ENCODE peak calls at places on chromosome 9, in eight cellular contexts. X, H, W, U, N, A, R and K are unnamed samples.

GRCh38 chr9:6564370-6564769 is 81.2 kb downstream of the GLDC start:
- DNase-seq in H (no peak), W (no peak), R (no peak), A (no peak), X (no peak), N (no peak), U (no peak), K (no peak)

GRCh38 chr9:88997646-88998045 is 6.4 kb downstream of the S1PR3 start:
- DNase-seq in N (no peak), W (no peak), U (no peak), A (no peak), X (no peak), R (no peak), H (peak), K (no peak)

GRCh38 chr9:70480405-70480980 is 66.0 kb upstream of the KLF9 start:
- DNase-seq in N (peak), X (peak), A (peak), W (peak), R (peak), U (peak), H (no peak), K (peak)

GRCh38 chr9:69885931-69886330 is 65.3 kb downstream of the CFAP95 start:
- DNase-seq in R (no peak), A (no peak), X (no peak), U (no peak), N (no peak), W (no peak), H (no peak), K (no peak)

GRCh38 chr9:75163764-75164163 is 75.5 kb downstream of the OSTF1 start:
- DNase-seq in W (no peak), H (no peak), N (no peak), R (no peak), A (no peak), U (no peak), X (no peak), K (no peak)

GRCh38 chr9:79766091-79766490 is 194.3 kb downstream of the TLE4 start:
- DNase-seq in W (no peak), R (no peak), X (no peak), U (no peak), N (no peak), A (no peak), H (no peak), K (no peak)

GRCh38 chr9:121809356-121810050 is 158.1 kb downstream of the DAB2IP start:
- DNase-seq in A (no peak), H (no peak), W (no peak), X (no peak), R (no peak), U (peak), N (no peak), K (no peak)

GRCh38 chr9:115985657-115986056 is 167.9 kb upstream of the PAPPA start:
- DNase-seq in A (no peak), R (no peak), X (no peak), H (no peak), N (no peak), W (no peak), U (no peak), K (no peak)

GRCh38 chr9:120612218-120612617 is 32.3 kb upstream of the CDK5RAP2 start:
- DNase-seq in R (no peak), H (no peak), X (no peak), U (no peak), A (no peak), N (no peak), W (no peak), K (no peak)

GRCh38 chr9:121813811-121814210 is 162.4 kb downstream of the DAB2IP start:
- DNase-seq in H (no peak), U (peak), X (no peak), N (no peak), R (no peak), W (no peak), A (no peak), K (no peak)

GRCh38 chr9:7284517-7284916 is 515.1 kb downstream of the DMAC1 start:
- DNase-seq in A (no peak), N (no peak), R (no peak), H (no peak), W (no peak), U (no peak), X (no peak), K (no peak)

GRCh38 chr9:83476513-83476912 is 61.7 kb downstream of the FRMD3 start:
- DNase-seq in U (no peak), R (no peak), A (no peak), W (no peak), H (no peak), X (no peak), N (no peak), K (no peak)

GRCh38 chr9:682633-683508 is 158.6 kb upstream of the DMRT1 start:
- DNase-seq in R (peak), N (no peak), W (no peak), U (no peak), X (no peak), H (no peak), A (no peak), K (peak)

GRCh38 chr9:70945301-70945700 is 176.1 kb downstream of the TRPM3 start:
- DNase-seq in R (no peak), X (no peak), W (no peak), H (no peak), U (no peak), A (no peak), N (no peak), K (no peak)

GRCh38 chr9:19641046-19641445 is 147.8 kb downstream of the SLC24A2 start:
- DNase-seq in U (no peak), N (no peak), X (no peak), A (no peak), W (no peak), H (no peak), R (no peak), K (no peak)

GRCh38 chr9:81225586-81225985 is 463.8 kb downstream of the TLE1 start:
- DNase-seq in R (no peak), W (no peak), X (no peak), U (no peak), A (no peak), H (no peak), N (no peak), K (no peak)

GRCh38 chr9:81242866-81243265 is 446.5 kb downstream of the TLE1 start:
- DNase-seq in R (no peak), H (no peak), A (no peak), X (no peak), W (no peak), N (no peak), U (no peak), K (no peak)

GRCh38 chr9:135296783-135297715 is 182.5 kb upstream of the PPP1R26 start:
- DNase-seq in N (peak), R (no peak), U (peak), W (no peak), X (no peak), H (no peak), A (no peak), K (no peak)

GRCh38 chr9:79685576-79685975 is 113.8 kb downstream of the TLE4 start:
- DNase-seq in N (no peak), A (no peak), X (no peak), U (no peak), H (no peak), W (no peak), R (no peak), K (no peak)

GRCh38 chr9:17926246-17926645 is 347.4 kb downstream of the SH3GL2 start:
- DNase-seq in W (no peak), H (no peak), A (no peak), X (no peak), N (no peak), U (no peak), R (no peak), K (no peak)

GRCh38 chr9:95852059-95853032 is 23.1 kb upstream of the ERCC6L2 start:
- DNase-seq in U (no peak), W (no peak), A (no peak), N (no peak), H (no peak), X (no peak), R (no peak), K (no peak)

GRCh38 chr9:85040806-85041575 is 371.5 kb downstream of the NTRK2 start:
- DNase-seq in X (no peak), R (no peak), A (no peak), H (no peak), N (no peak), W (no peak), U (no peak), K (no peak)

GRCh38 chr9:117546894-117547293 is 132.0 kb upstream of the ASTN2 start:
- DNase-seq in H (no peak), A (no peak), W (peak), U (no peak), N (peak), X (no peak), R (peak), K (peak)

GRCh38 chr9:6090272-6090671 is 74.8 kb upstream of the RANBP6 start:
- DNase-seq in R (no peak), A (no peak), X (no peak), U (no peak), W (peak), N (no peak), H (no peak), K (no peak)

GRCh38 chr9:98654247-98654646 is 54.5 kb downstream of the GABBR2 start:
- DNase-seq in R (no peak), W (no peak), H (no peak), X (no peak), U (peak), N (no peak), A (no peak), K (no peak)

GRCh38 chr9:87406545-87407166 is 91.0 kb upstream of the DAPK1 start:
- DNase-seq in H (no peak), X (no peak), U (no peak), A (no peak), W (no peak), R (no peak), N (no peak), K (no peak)

GRCh38 chr9:23586906-23587305 is 239.1 kb downstream of the ELAVL2 start:
- DNase-seq in X (no peak), N (no peak), W (no peak), R (no peak), A (no peak), U (no peak), H (no peak), K (no peak)

GRCh38 chr9:136118061-136118366 is 661 bp downstream of the TMEM250 start:
- DNase-seq in R (no peak), A (no peak), U (no peak), X (no peak), N (no peak), W (no peak), H (peak), K (no peak)

GRCh38 chr9:89363311-89363670 is 45.0 kb downstream of the SECISBP2 start:
- DNase-seq in A (no peak), X (no peak), H (no peak), W (peak), N (no peak), R (no peak), U (no peak), K (peak)

GRCh38 chr9:97389249-97389648 is 22.6 kb upstream of the TDRD7 start:
- DNase-seq in X (no peak), H (no peak), R (no peak), A (no peak), W (no peak), U (peak), N (no peak), K (no peak)

GRCh38 chr9:38342096-38342495 is 50.4 kb upstream of the ALDH1B1 start:
- DNase-seq in A (no peak), U (no peak), H (no peak), N (no peak), R (no peak), X (peak), W (no peak), K (no peak)

GRCh38 chr9:72772641-72773040 is 180.2 kb downstream of the ALDH1A1 start:
- DNase-seq in A (no peak), N (no peak), X (no peak), U (no peak), H (no peak), W (no peak), R (no peak), K (no peak)

GRCh38 chr9:16132513-16132912 is 579.7 kb downstream of the CCDC171 start:
- DNase-seq in R (no peak), N (no peak), A (no peak), W (no peak), X (no peak), U (no peak), H (no peak), K (no peak)

DNA sequence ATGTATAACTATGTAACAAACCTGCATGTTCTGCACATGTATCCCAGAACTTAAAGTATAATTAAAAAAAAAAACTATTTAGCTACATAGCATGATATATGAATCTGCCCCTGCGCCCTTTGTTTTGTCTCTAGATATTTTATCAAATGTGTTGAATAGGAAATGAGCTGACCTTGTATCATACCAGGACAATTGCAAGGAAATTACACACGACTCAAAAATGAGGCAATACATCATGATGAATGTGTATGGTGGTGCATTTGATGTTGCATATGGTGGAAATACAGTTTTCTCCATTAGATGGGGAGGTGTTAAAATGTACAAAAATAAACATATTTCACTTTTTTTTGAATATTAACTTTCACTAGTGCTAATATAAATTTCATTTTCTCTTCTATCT is 28.6 kb upstream of the CEP78 start:
- DNase-seq in A (no peak), R (no peak), U (no peak), N (no peak), H (no peak), X (peak), W (no peak), K (no peak)
- TF ChIP-seq POLR2A in A (no peak), R (no peak), U (no peak), N (no peak), H (no peak), X (no peak), W (no peak), K (no peak)

DNA sequence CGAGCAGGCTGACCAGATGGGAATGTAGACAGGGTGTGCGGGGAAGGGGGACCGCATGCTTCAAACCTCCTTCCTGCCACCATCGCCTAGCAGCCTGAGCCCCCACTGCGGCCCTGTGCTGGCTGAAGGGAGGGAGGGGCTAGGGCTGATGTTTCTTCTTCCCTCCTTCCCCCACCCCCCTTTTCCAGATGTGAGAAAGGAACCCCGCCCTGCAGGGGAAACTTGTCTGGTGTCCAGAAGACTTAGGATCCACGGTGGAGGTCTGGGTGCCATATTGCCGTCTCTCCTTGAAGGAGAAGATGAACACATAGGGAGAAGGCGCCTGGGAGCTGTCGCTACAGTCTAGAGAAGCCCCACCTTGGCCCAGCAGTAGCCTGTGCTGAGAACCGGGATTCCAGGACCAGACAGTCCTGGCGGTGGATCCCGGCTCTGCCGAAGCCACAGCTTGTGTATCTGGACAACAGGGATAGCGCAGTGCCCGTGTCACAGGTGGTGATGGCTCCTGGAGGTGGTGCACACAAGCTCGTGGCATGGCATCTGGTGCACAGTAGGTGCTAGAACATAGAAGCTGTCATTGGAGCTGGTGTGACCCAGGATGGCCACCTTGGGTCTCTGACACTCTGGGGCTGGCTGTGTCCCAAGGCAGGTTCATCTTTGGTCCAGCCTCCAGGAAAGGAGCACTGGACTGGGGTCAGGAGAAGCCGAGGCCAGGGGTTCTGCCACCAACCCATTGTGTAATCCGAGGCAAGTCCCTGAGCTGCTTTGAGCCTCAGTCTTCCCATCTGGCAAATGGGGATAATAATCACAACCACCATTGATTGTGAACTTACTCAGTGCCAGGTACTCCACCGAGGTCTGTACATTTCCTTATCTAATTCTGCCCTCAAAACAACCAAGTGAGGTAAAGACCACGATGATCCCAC is 205.6 kb downstream of the C9orf50 start:
- DNase-seq in X (no peak), N (no peak), R (no peak), W (no peak), A (no peak), U (no peak), H (no peak), K (no peak)
- TF ChIP-seq CTCF in X (no peak), N (no peak), R (no peak), W (no peak), A (no peak), U (no peak), H (no peak), K (no peak)

DNA sequence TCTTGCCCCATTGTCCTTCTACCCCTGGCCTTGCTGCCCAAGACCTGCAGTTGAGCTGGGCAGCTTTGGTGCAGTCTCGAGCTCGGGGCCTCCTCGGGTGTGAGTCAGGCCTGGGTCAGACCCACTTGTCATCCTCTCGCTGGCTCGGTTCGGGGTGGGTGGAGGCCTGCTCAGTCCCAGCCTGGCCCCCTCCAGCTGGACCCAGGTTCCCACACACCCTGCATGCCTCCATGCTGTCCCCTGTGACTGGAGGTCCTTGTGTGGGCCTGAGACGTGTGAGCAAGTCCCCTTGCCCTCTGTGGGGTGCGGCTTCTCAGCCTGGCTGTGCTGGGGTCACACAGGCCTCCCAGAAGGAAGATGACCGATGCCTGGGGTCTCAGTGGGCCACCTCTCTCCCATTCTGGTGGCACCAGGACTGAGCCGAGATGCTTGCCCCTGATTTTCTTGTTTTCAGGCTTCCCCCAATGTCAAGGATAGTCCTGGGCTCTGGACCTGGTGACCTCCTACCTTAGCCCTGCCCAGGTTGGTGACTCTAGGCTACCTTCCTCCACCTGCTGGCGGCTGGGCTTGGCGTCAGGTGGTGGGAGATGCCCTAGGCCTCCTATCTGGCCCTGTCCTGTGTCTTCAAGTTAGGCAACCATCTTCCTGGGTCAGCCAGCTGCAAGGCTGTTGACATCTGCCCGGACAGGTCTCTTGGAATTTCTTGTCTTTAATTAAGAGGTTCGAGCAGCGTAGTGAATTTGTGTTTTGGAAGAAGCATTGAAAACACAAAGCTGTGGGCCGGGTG is 15.1 kb downstream of the WNK2 start:
- DNase-seq in R (no peak), A (no peak), N (no peak), H (no peak), X (no peak), W (peak), U (no peak), K (no peak)
- TF ChIP-seq POLR2A in R (no peak), A (no peak), N (no peak), H (no peak), X (no peak), W (no peak), U (no peak), K (no peak)

DNA sequence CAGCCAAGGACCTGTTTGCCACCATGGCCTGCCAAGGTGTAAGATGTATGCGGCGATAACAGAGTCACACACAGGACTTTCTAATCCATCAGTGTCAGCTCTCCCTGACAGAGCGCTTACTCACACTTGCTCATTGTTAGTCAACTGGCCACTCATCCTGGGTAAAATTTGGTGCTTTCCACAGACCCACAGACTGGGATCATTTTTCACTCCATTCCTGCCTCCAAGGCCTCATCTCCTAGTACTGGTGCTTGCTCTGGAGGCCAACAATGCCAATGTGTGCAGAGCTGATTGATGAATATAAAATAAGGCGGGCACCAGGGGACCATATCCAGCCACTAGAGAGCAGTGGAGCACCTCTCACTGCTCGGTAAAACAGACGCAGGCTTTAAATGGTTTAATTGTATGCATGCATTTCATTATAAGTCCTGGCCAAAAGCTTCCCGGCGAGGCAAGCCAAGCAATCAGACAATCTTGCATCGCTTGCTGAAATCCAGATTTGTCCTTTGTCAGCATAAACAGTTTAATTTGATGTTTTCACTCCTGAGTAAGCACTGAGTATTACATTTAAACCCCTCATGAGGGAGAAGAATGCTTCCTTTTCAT is 22.3 kb downstream of the PSMB7 start:
- DNase-seq in X (no peak), R (no peak), U (no peak), N (no peak), W (no peak), A (peak), H (no peak), K (no peak)
- TF ChIP-seq CTCF in X (peak), R (no peak), U (no peak), N (no peak), W (no peak), A (peak), H (peak), K (no peak)

GRCh38 chr9:133935328-133936040 is 56.6 kb downstream of the VAV2 start:
- DNase-seq in W (peak), N (peak), X (no peak), H (no peak), A (peak), R (peak), U (no peak), K (no peak)
- TF ChIP-seq POLR2A in W (no peak), N (no peak), X (no peak), H (no peak), A (no peak), R (no peak), U (no peak), K (no peak)